ENCODE peak calls at places on chromosomes 1 and 21, in five cellular contexts. X is SK-N-SH, R is NT2/D1, Y is Panc1, A is A673. C is an unnamed sample.

GRCh38 chr1:65791396-65791795 is 1.3 kb upstream of the PDE4B start:
- DNase-seq in Y (no peak), X (no peak), A (no peak), R (no peak), C (no peak)

GRCh38 chr1:174969977-174970376 is 29.8 kb upstream of the CACYBP start:
- DNase-seq in X (no peak), A (no peak), Y (no peak), R (no peak), C (no peak)

GRCh38 chr1:204830671-204831585 is 39.7 kb upstream of the NFASC start:
- DNase-seq in A (no peak), X (no peak), Y (no peak), R (no peak), C (no peak)

GRCh38 chr1:246091477-246091876 is 415.6 kb downstream of the SMYD3 start:
- DNase-seq in X (no peak), R (no peak), Y (no peak), A (no peak), C (no peak)

GRCh38 chr21:33554982-33555344 is 12.1 kb downstream of the SON start:
- DNase-seq in R (no peak), A (no peak), X (no peak), Y (no peak), C (no peak)

GRCh38 chr1:159940006-159940620 is 5.3 kb downstream of the IGSF9 start:
- DNase-seq in R (no peak), X (no peak), Y (no peak), A (no peak), C (no peak)

GRCh38 chr1:177975588-177976495 is 6.0 kb upstream of the SEC16B start:
- DNase-seq in R (no peak), Y (no peak), A (no peak), X (no peak), C (no peak)

GRCh38 chr1:157575744-157576143 is 22.1 kb downstream of the FCRL4 start:
- DNase-seq in Y (no peak), A (no peak), X (no peak), R (no peak), C (no peak)

GRCh38 chr1:51487628-51488027 is 31.4 kb downstream of the EPS15 start:
- DNase-seq in R (no peak), X (no peak), A (no peak), Y (no peak), C (no peak)

GRCh38 chr1:56644064-56644940 is 812 bp upstream of the PRKAA2 start:
- DNase-seq in Y (no peak), X (no peak), R (no peak), A (no peak), C (no peak)

GRCh38 chr1:39398278-39399010 is 93.0 kb upstream of the BMP8A start:
- DNase-seq in R (peak; percentile 57), Y (peak; percentile 95), X (peak; percentile 58), A (peak; percentile 99), C (no peak)

GRCh38 chr1:220914283-220915116 is 35.3 kb downstream of the HLX start:
- DNase-seq in A (no peak), R (no peak), X (no peak), Y (no peak), C (no peak)

GRCh38 chr1:221336141-221336540 is 405.7 kb downstream of the DUSP10 start:
- DNase-seq in Y (no peak), X (no peak), A (no peak), R (no peak), C (no peak)

GRCh38 chr1:160400646-160401486 is 502 bp downstream of the VANGL2 start:
- DNase-seq in Y (no peak), A (peak; percentile 55), X (peak; percentile 86), R (no peak), C (no peak)

GRCh38 chr1:7186382-7187120 is 401.3 kb downstream of the CAMTA1 start:
- DNase-seq in A (no peak), R (no peak), Y (no peak), X (no peak), C (no peak)

GRCh38 chr1:9242338-9242969 is 7.9 kb downstream of the H6PD start:
- DNase-seq in A (no peak), Y (no peak), X (no peak), R (no peak), C (no peak)

GRCh38 chr1:205306929-205307566 is 14.5 kb downstream of the NUAK2 start:
- DNase-seq in X (no peak), A (no peak), Y (no peak), R (no peak), C (no peak)

GRCh38 chr1:229848762-229849677 is 218.0 kb upstream of the GALNT2 start:
- DNase-seq in Y (no peak), A (peak; percentile 68), R (peak; percentile 66), X (peak; percentile 48), C (peak; percentile 35)

GRCh38 chr1:3488432-3488831 is 34.0 kb downstream of the ARHGEF16 start:
- DNase-seq in X (no peak), Y (no peak), R (no peak), A (no peak), C (no peak)

GRCh38 chr1:231778009-231778719 is 151.6 kb downstream of the DISC1 start:
- DNase-seq in R (no peak), A (no peak), Y (no peak), X (no peak), C (no peak)

GRCh38 chr1:54572236-54572850 is 24.3 kb downstream of the ACOT11 start:
- DNase-seq in A (no peak), X (peak; percentile 52), Y (no peak), R (no peak), C (no peak)

GRCh38 chr1:100290291-100290690 is 24.3 kb downstream of the RTCA start:
- DNase-seq in X (no peak), R (no peak), Y (no peak), A (no peak), C (no peak)

GRCh38 chr1:7558921-7559869 is 211.9 kb upstream of the VAMP3 start:
- DNase-seq in A (no peak), Y (no peak), R (no peak), X (peak; percentile 55), C (no peak)

GRCh38 chr21:15190837-15191236 is 126.0 kb upstream of the NRIP1 start:
- DNase-seq in R (no peak), Y (no peak), A (no peak), X (no peak), C (no peak)

GRCh38 chr1:156709743-156710489 is 4.5 kb upstream of the CRABP2 start:
- DNase-seq in R (no peak), Y (no peak), X (peak; percentile 71), A (no peak), C (peak; percentile 78)

GRCh38 chr21:29238967-29239289 is 59.8 kb upstream of the BACH1 start:
- DNase-seq in A (peak; percentile 46), R (no peak), Y (no peak), X (no peak), C (no peak)

GRCh38 chr1:181089017-181089776 is 697 bp downstream of the IER5 start:
- DNase-seq in Y (no peak), R (no peak), A (peak; percentile 39), X (peak; percentile 73), C (peak; percentile 58)

GRCh38 chr1:37456614-37457013 is 17.8 kb upstream of the ZC3H12A start:
- DNase-seq in X (no peak), R (no peak), Y (no peak), A (no peak), C (no peak)
- H3K4me1 ChIP-seq in X (no peaks in the 10 kb centered on the region), R (peaks cover 20% of the 10 kb centered on the region), Y (peaks cover 4% of the 10 kb centered on the region), A (no peaks in the 10 kb centered on the region), C (no peaks in the 10 kb centered on the region)

GRCh38 chr1:114040273-114041043 is 61.2 kb downstream of the OLFML3 start:
- DNase-seq in R (no peak), Y (no peak), X (no peak), A (no peak), C (no peak)
- H3K9me3 ChIP-seq in R (peaks cover 66% of the 10 kb centered on the region), Y (no peaks in the 10 kb centered on the region), X (no peaks in the 10 kb centered on the region), A (no peaks in the 10 kb centered on the region), C (no peaks in the 10 kb centered on the region)

GRCh38 chr1:226890331-226891108 is 20.1 kb downstream of the PSEN2 start:
- DNase-seq in Y (no peak), X (no peak), A (no peak), R (no peak), C (no peak)
- H3K4me1 ChIP-seq in Y (no peaks in the 10 kb centered on the region), X (no peaks in the 10 kb centered on the region), A (no peaks in the 10 kb centered on the region), R (no peaks in the 10 kb centered on the region), C (no peaks in the 10 kb centered on the region)

DNA sequence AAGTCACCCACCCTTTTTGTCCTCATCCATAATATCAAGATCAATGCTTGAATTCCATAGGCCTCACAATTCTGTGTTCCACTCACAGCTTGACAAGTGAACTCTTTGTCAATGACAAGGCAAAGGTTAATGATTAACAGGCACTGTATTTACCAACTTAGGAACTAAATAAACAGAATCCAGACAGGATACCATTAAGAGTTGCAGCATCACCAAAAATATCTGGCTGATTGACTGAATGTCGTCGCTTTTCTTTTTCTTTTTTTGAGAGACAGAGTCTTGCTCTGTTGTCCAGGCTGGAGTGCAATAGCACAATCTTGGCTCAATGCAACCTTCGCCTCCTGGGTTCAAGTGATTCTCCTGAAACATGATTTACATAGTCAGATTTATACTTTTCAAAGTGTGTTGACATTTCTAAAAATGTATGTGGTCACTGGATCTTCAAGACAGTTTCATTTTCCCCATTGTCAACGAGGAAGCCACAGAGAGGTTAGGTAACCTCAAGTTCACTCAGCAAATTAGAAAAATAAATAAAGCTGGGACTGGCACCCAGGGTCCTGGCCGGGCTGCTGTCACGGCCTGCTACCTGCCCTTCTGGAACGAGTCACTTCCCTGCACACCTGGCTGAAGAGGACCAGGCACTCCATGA is 81.0 kb downstream of the PDE9A start:
- DNase-seq in R (no peak), X (no peak), A (no peak), Y (no peak), C (no peak)
- H3K9me3 ChIP-seq in R (peaks cover 6% of the 10 kb centered on the region), X (no peaks in the 10 kb centered on the region), A (no peaks in the 10 kb centered on the region), Y (no peaks in the 10 kb centered on the region), C (no peaks in the 10 kb centered on the region)

GRCh38 chr1:226679853-226680516 is 59.1 kb downstream of the ITPKB start:
- DNase-seq in Y (no peak), A (peak; percentile 83), X (peak; percentile 71), R (peak; percentile 99), C (peak; percentile 67)

GRCh38 chr1:226682841-226683800 is 56.0 kb downstream of the ITPKB start:
- DNase-seq in A (no peak), R (no peak), X (no peak), Y (no peak), C (no peak)

GRCh38 chr1:226680653-226681052 is 58.4 kb downstream of the ITPKB start:
- DNase-seq in X (no peak), Y (no peak), R (no peak), A (no peak), C (no peak)

GRCh38 chr1:226679303-226679702 is 59.8 kb downstream of the ITPKB start:
- DNase-seq in R (no peak), Y (no peak), X (no peak), A (no peak), C (no peak)

GRCh38 chr1:226681652-226682493 is 57.2 kb downstream of the ITPKB start:
- DNase-seq in Y (no peak), R (no peak), A (no peak), X (no peak), C (no peak)
- H3K4me1 ChIP-seq in Y (peaks cover 7% of the 10 kb centered on the region), R (peaks cover 28% of the 10 kb centered on the region), A (peaks cover 19% of the 10 kb centered on the region), X (peaks cover 6% of the 10 kb centered on the region), C (peaks cover 10% of the 10 kb centered on the region)